ENCODE peak calls at places on chromosome 18, in six cellular contexts. G, D, E, W, Y and P are unnamed samples.

GRCh38 chr18:47775961-47776360 is 154.5 kb downstream of the SMAD2 start:
- DNase-seq in G (no peak), D (peak), E (peak), W (no peak), Y (no peak), P (no peak)

GRCh38 chr18:49006641-49007136 is 55.9 kb upstream of the SMAD7 start:
- DNase-seq in G (no peak), D (no peak), E (no peak), W (peak), Y (no peak), P (no peak)

GRCh38 chr18:46152808-46153617 is 48.8 kb downstream of the HAUS1 start:
- DNase-seq in G (no peak), D (no peak), E (no peak), W (no peak), Y (no peak), P (no peak)

GRCh38 chr18:377088-377487 is 109.2 kb upstream of the THOC1 start:
- DNase-seq in G (no peak), D (no peak), E (no peak), W (no peak), Y (no peak), P (peak)

GRCh38 chr18:77131652-77132368 is 773 bp downstream of the MBP start:
- DNase-seq in G (peak), D (no peak), E (peak), W (peak), Y (peak), P (peak)

GRCh38 chr18:31977270-31977872 is 34.4 kb upstream of the TRAPPC8 start:
- DNase-seq in G (no peak), D (peak), E (peak), W (no peak), Y (no peak), P (peak)

GRCh38 chr18:6837904-6838303 is 108.4 kb downstream of the ARHGAP28 start:
- DNase-seq in G (no peak), D (no peak), E (no peak), W (no peak), Y (no peak), P (no peak)

GRCh38 chr18:49362431-49362830 is 98.0 kb downstream of the DYM start:
- DNase-seq in G (no peak), D (no peak), E (peak), W (no peak), Y (no peak), P (peak)

GRCh38 chr18:36496022-36496421 is 198.5 kb downstream of the FHOD3 start:
- DNase-seq in G (no peak), D (no peak), E (no peak), W (no peak), Y (no peak), P (no peak)

GRCh38 chr18:24790347-24790746 is 329.9 kb downstream of the HRH4 start:
- DNase-seq in G (no peak), D (no peak), E (no peak), W (no peak), Y (no peak), P (no peak)

GRCh38 chr18:34858188-34858587 is 148.1 kb downstream of the DTNA start:
- DNase-seq in G (no peak), D (no peak), E (no peak), W (no peak), Y (no peak), P (no peak)

GRCh38 chr18:48563027-48563426 is 24.2 kb downstream of the CTIF start:
- DNase-seq in G (no peak), D (peak), E (peak), W (no peak), Y (no peak), P (peak)

GRCh38 chr18:42113529-42114191 is 158.6 kb downstream of the PIK3C3 start:
- DNase-seq in G (no peak), D (peak), E (peak), W (no peak), Y (no peak), P (peak)

GRCh38 chr18:36309436-36310391 is 12.2 kb downstream of the FHOD3 start:
- DNase-seq in G (peak), D (peak), E (peak), W (no peak), Y (no peak), P (peak)

GRCh38 chr18:11115268-11115667 is 34.1 kb downstream of the PIEZO2 start:
- DNase-seq in G (no peak), D (no peak), E (peak), W (no peak), Y (no peak), P (peak)

GRCh38 chr18:39168723-39169122 is 1603.1 kb upstream of the CELF4 start:
- DNase-seq in G (no peak), D (no peak), E (no peak), W (no peak), Y (no peak), P (no peak)

GRCh38 chr18:21110667-21111350 is 804 bp downstream of the ROCK1 start:
- DNase-seq in G (no peak), D (no peak), E (peak), W (peak), Y (peak), P (peak)

GRCh38 chr18:41312241-41312590 is 642.8 kb upstream of the PIK3C3 start:
- DNase-seq in G (no peak), D (no peak), E (no peak), W (no peak), Y (no peak), P (no peak)

GRCh38 chr18:63040788-63041410 is 278.7 kb downstream of the BCL2 start:
- DNase-seq in G (no peak), D (no peak), E (no peak), W (no peak), Y (no peak), P (no peak)

GRCh38 chr18:62524443-62525200 is 1.8 kb downstream of the ZCCHC2 start:
- DNase-seq in G (no peak), D (no peak), E (peak), W (peak), Y (peak), P (peak)

GRCh38 chr18:76524900-76525698 is 30.1 kb upstream of the ZNF516 start:
- DNase-seq in G (no peak), D (no peak), E (peak), W (no peak), Y (no peak), P (peak)

GRCh38 chr18:55510809-55511208 is 77.2 kb downstream of the TCF4 start:
- DNase-seq in G (no peak), D (peak), E (peak), W (no peak), Y (no peak), P (peak)

GRCh38 chr18:71707985-71708500 is 836.1 kb downstream of the CBLN2 start:
- DNase-seq in G (no peak), D (no peak), E (peak), W (no peak), Y (no peak), P (no peak)

GRCh38 chr18:9835796-9836195 is 50.0 kb upstream of the TXNDC2 start:
- DNase-seq in G (no peak), D (no peak), E (no peak), W (no peak), Y (no peak), P (no peak)

GRCh38 chr18:65592419-65592818 is 158.4 kb upstream of the CDH7 start:
- DNase-seq in G (no peak), D (no peak), E (no peak), W (no peak), Y (no peak), P (no peak)

GRCh38 chr18:63162271-63163014 is 157.1 kb downstream of the BCL2 start:
- DNase-seq in G (no peak), D (peak), E (peak), W (no peak), Y (peak), P (no peak)

GRCh38 chr18:10783941-10784340 is 258.1 kb downstream of the NAPG start:
- DNase-seq in G (no peak), D (no peak), E (no peak), W (no peak), Y (no peak), P (no peak)

GRCh38 chr18:76759056-76759455 is 63.3 kb upstream of the ZNF236 start:
- DNase-seq in G (no peak), D (no peak), E (no peak), W (no peak), Y (no peak), P (no peak)

GRCh38 chr18:63888473-63889190 is 1.1 kb downstream of the SERPINB2 start:
- DNase-seq in G (no peak), D (no peak), E (peak), W (no peak), Y (no peak), P (no peak)

GRCh38 chr18:59249186-59249774 is 24.0 kb downstream of the RAX start:
- DNase-seq in G (no peak), D (peak), E (peak), W (no peak), Y (no peak), P (peak)

DNA sequence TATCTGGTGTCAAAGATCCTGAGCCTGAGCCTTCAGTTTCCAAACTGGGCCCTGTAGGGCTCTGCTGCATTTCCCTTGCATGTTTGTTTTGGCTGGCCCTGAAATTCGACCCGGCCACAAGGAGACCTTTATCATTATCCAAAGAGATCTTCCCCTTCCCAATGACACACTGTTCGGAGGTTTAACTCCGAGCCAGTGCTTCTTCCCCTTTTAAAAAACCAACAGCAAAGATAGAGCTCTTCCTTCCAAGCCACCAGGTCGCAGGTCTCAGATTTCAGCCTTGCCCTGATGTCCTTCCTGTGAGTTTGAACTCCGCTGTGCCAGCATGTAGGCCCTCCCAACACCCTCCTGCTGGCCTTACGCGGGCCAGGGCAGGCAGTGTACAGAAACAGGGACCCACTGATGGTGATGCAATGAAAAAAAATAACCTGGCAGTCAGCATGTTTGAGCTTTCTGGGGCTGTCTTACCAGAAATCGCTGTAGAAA is 53.1 kb downstream of the FECH start:
- DNase-seq in G (no peak), D (no peak), E (no peak), W (no peak), Y (no peak), P (peak)
- H3K4me3 ChIP-seq in G (no peak), D (no peak), E (no peak), W (no peak), Y (no peak), P (no peak)

DNA sequence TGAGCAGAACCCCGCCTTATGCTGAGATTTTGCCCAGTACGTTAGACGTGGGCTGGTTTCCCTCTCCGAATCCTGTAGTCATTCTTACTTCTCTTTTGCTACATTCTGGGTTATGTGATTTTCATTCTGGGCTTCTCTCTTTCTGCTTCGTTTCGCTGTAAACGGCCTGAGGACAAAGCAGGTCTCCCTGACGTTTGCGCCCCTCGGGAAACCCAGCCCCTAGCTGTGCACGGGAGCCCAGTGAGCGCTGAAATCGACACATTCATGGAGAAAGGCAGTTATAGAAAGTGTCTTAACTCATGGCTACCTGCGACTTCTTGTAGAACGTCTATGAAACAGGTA is 22.7 kb upstream of the MC5R start:
- DNase-seq in G (no peak), D (no peak), E (no peak), W (no peak), Y (no peak), P (no peak)
- H3K4me3 ChIP-seq in G (peak), D (no peak), E (peak), W (peak), Y (peak), P (peak)

GRCh38 chr18:13216092-13216582 is 2.4 kb upstream of the LDLRAD4 start:
- DNase-seq in G (no peak), D (peak), E (peak), W (peak), Y (peak), P (peak)

GRCh38 chr18:13217971-13218375 is 587 bp upstream of the LDLRAD4 start:
- DNase-seq in G (no peak), D (no peak), E (no peak), W (peak), Y (peak), P (peak)

GRCh38 chr18:13218376-13219011 is at the start of gene LDLRAD4:
- DNase-seq in G (no peak), D (no peak), E (no peak), W (peak), Y (no peak), P (no peak)

GRCh38 chr18:13217466-13217961 is 1.0 kb upstream of the LDLRAD4 start:
- DNase-seq in G (no peak), D (no peak), E (peak), W (peak), Y (peak), P (peak)

DNA sequence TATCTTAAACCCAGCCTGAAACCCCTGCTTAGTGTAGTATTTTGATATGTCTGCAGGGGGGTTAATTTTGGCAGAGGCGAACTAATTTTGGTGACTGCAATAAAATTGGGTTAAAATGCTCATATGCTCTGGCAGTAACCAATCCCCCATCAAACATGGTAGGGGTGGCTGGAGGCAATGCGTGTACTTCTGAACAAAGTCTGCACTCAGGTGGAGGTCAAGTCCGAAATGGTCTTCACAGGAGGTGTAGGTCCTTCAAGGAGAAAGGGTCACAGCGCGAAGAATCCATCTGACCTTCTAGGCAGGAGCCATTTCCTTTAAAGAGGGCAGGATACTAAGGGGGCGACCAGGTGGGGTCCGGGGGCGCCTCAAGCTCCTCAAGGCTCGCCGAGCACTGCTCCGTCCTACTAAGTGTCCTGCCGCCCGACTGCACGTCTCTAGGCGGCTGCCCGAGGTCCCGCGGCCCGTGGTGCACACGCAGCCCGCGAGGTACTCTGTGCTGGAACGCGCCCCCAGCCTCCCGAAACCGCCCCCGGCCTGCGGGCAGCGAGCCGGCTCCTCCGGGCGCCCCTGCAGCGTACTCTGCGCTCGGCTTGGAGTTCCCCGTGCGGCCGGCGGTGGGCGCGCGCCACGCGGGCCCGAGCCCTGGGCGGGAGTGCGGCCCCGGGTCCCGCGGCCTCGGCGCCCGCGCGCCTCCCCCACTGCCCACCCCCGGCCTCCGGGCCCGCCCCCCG is 1.7 kb upstream of the LDLRAD4 start:
- DNase-seq in G (no peak), D (no peak), E (no peak), W (peak), Y (peak), P (peak)
- H3K4me3 ChIP-seq in G (peak), D (no peak), E (no peak), W (peak), Y (peak), P (no peak)

GRCh38 chr18:2979871-2980606 is 32.9 kb downstream of the LPIN2 start:
- DNase-seq in G (no peak), D (no peak), E (peak), W (no peak), Y (no peak), P (no peak)
- H3K4me3 ChIP-seq in G (no peak), D (no peak), E (no peak), W (no peak), Y (no peak), P (no peak)

GRCh38 chr18:22550366-22550765 is 132.7 kb upstream of the CTAGE1 start:
- DNase-seq in G (no peak), D (no peak), E (no peak), W (no peak), Y (no peak), P (peak)

GRCh38 chr18:22550861-22551260 is 133.1 kb upstream of the CTAGE1 start:
- DNase-seq in G (no peak), D (no peak), E (no peak), W (no peak), Y (no peak), P (no peak)

GRCh38 chr18:22552254-22552653 is 134.5 kb upstream of the CTAGE1 start:
- DNase-seq in G (no peak), D (no peak), E (peak), W (no peak), Y (no peak), P (no peak)

GRCh38 chr18:22552899-22553460 is 135.3 kb upstream of the CTAGE1 start:
- DNase-seq in G (no peak), D (no peak), E (peak), W (no peak), Y (no peak), P (no peak)

GRCh38 chr18:22551536-22552151 is 133.9 kb upstream of the CTAGE1 start:
- DNase-seq in G (no peak), D (peak), E (peak), W (no peak), Y (no peak), P (peak)
- H3K4me3 ChIP-seq in G (no peak), D (no peak), E (no peak), W (no peak), Y (no peak), P (no peak)